ENCODE peak calls at places on chromosome 7, in eight cellular contexts. J is stimulated activated CD4-positive, alpha-beta T cell treated with anti-CD3 and anti-CD28 coated beads, TNF-alpha, amount 100 ng/mL, for 4 hours; L is NCI-H1092 treated with DMSO at 0.1 percent for 48 hours; E is NCI-H2081; M is cardiac fibroblast; X is EL; P is AG10803; G is tibial nerve. Z is an unnamed sample.

GRCh38 chr7:51124321-51124720 is 192.3 kb downstream of the COBL start:
- DNase-seq in J (no peak), L (no peak), E (no peak), M (no peak), X (no peak), P (no peak), G (no peak), Z (no peak)

GRCh38 chr7:18541189-18541870 is 45.8 kb downstream of the HDAC9 start:
- DNase-seq in J (no peak), L (peak), E (peak), M (peak), X (peak), P (peak), G (no peak), Z (peak)

GRCh38 chr7:111159426-111159825 is 68.5 kb downstream of the LRRN3 start:
- DNase-seq in J (no peak), L (no peak), E (no peak), M (no peak), X (peak), P (peak), G (no peak), Z (no peak)

GRCh38 chr7:101104193-101104713 is 19.0 kb downstream of the TRIM56 start:
- DNase-seq in J (no peak), L (no peak), E (no peak), M (no peak), X (no peak), P (no peak), G (no peak), Z (no peak)

GRCh38 chr7:137454169-137455166 is 110.9 kb upstream of the PTN start:
- DNase-seq in J (no peak), L (peak), E (peak), M (peak), X (peak), P (peak), G (no peak), Z (peak)

GRCh38 chr7:127792528-127793342 is 140.7 kb downstream of the SND1 start:
- DNase-seq in J (no peak), L (no peak), E (peak), M (no peak), X (no peak), P (no peak), G (no peak), Z (peak)

GRCh38 chr7:130180571-130180971 is 24.6 kb downstream of the TMEM209 start:
- DNase-seq in J (no peak), L (no peak), E (no peak), M (no peak), X (peak), P (no peak), G (no peak), Z (no peak)

GRCh38 chr7:75808106-75808505 is 5.5 kb downstream of the CCL24 start:
- DNase-seq in J (no peak), L (peak), E (peak), M (no peak), X (no peak), P (no peak), G (no peak), Z (peak)

GRCh38 chr7:116777613-116778380 is 84.6 kb upstream of the CAPZA2 start:
- DNase-seq in J (no peak), L (no peak), E (peak), M (peak), X (peak), P (peak), G (no peak), Z (no peak)

GRCh38 chr7:139984642-139985539 is 77.9 kb downstream of the PARP12 start:
- DNase-seq in J (no peak), L (no peak), E (no peak), M (no peak), X (no peak), P (no peak), G (no peak), Z (no peak)

GRCh38 chr7:76262683-76263402 is 39.6 kb upstream of the HSPB1 start:
- DNase-seq in J (no peak), L (peak), E (peak), M (peak), X (peak), P (peak), G (peak), Z (no peak)

GRCh38 chr7:64559206-64559605 is 3.7 kb downstream of the ZNF680 start:
- DNase-seq in J (no peak), L (no peak), E (no peak), M (peak), X (no peak), P (peak), G (no peak), Z (peak)

GRCh38 chr7:139457153-139457946 is 26.1 kb downstream of the KLRG2 start:
- DNase-seq in J (no peak), L (no peak), E (no peak), M (peak), X (peak), P (no peak), G (no peak), Z (no peak)

GRCh38 chr7:25495342-25495855 is 267.1 kb upstream of the NPVF start:
- DNase-seq in J (no peak), L (peak), E (peak), M (no peak), X (no peak), P (no peak), G (peak), Z (no peak)

GRCh38 chr7:134196439-134196838 is 69.3 kb downstream of the LRGUK start:
- DNase-seq in J (no peak), L (no peak), E (peak), M (no peak), X (no peak), P (no peak), G (no peak), Z (no peak)

GRCh38 chr7:3095046-3095445 is 51.4 kb upstream of the CARD11 start:
- DNase-seq in J (no peak), L (no peak), E (no peak), M (no peak), X (no peak), P (no peak), G (peak), Z (no peak)

GRCh38 chr7:41754046-41754445 is 51.2 kb upstream of the INHBA start:
- DNase-seq in J (no peak), L (no peak), E (no peak), M (no peak), X (no peak), P (no peak), G (no peak), Z (no peak)